ENCODE peak calls at places on chromosome 12, in nine cellular contexts. S is endothelial cell; I is activated naive CD4-positive, alpha-beta T cell treated with anti-CD3 and anti-CD28 coated beads, Interleukin-2, amount 50 U/mL, for 72 hours; J is NCI-H345; R is stimulated activated naive B cell treated with anti-CD40 and anti-IgM and Interleukin-4, amounts not matched to agents 10 μg/mL and 1 μg/mL and 100 μg/mL, for 72 hours; H is fibroblast of the conjunctiva; U is germinal center; N is stimulated activated CD4-positive, alpha-beta T cell treated with anti-CD3 and anti-CD28 coated beads, Interleukin-15, amount 100 ng/mL, for 1 hour; K is foreskin fibroblast. O is an unnamed sample.
A peak's percentile ranks its signal among the peaks of the same experiment; 100 is the strongest.

GRCh38 chr12:81896771-81897170 is 137.6 kb upstream of the PPFIA2 start:
- DNase-seq in N (no peak), R (no peak), U (no peak), J (no peak), S (peak; percentile 9), K (peak; percentile 3), H (no peak), I (peak; percentile 12), O (no peak)

GRCh38 chr12:113860059-113860820 is 105.9 kb downstream of the RBM19 start:
- DNase-seq in H (no peak), N (no peak), U (no peak), I (no peak), K (no peak), R (no peak), J (no peak), S (no peak), O (no peak)

GRCh38 chr12:64587447-64587846 is 22.8 kb upstream of the RASSF3 start:
- DNase-seq in S (no peak), I (no peak), N (no peak), J (no peak), K (no peak), R (no peak), U (no peak), H (no peak), O (no peak)

GRCh38 chr12:95949801-95950206 is 6.7 kb downstream of the AMDHD1 start:
- DNase-seq in J (no peak), R (no peak), H (no peak), K (no peak), N (no peak), U (no peak), I (no peak), S (no peak), O (no peak)

GRCh38 chr12:106861984-106862894 is 87.8 kb downstream of the RIC8B start:
- DNase-seq in U (no peak), R (no peak), H (peak; percentile 70), K (peak; percentile 84), J (no peak), N (no peak), I (no peak), S (no peak), O (peak; percentile 44)

GRCh38 chr12:118429703-118430383 is 53.5 kb downstream of the SUDS3 start:
- DNase-seq in K (no peak), R (no peak), I (no peak), J (no peak), N (no peak), S (no peak), U (no peak), H (no peak), O (no peak)

GRCh38 chr12:91577586-91578539 is 395.2 kb upstream of the DCN start:
- DNase-seq in U (peak; percentile 6), K (peak; percentile 43), N (no peak), I (no peak), S (no peak), J (peak; percentile 20), H (peak; percentile 17), R (no peak), O (no peak)

GRCh38 chr12:75986001-75986739 is 45.4 kb downstream of the PHLDA1 start:
- DNase-seq in U (no peak), N (no peak), R (no peak), H (no peak), K (no peak), I (no peak), S (no peak), J (no peak), O (no peak)

GRCh38 chr12:120584343-120585149 is 3.3 kb upstream of the POP5 start:
- DNase-seq in U (peak; percentile 55), J (peak; percentile 25), H (no peak), K (peak; percentile 58), S (peak; percentile 48), N (peak; percentile 35), I (peak; percentile 63), R (peak; percentile 41), O (no peak)

GRCh38 chr12:6465467-6466183 is 4.9 kb downstream of the VAMP1 start:
- DNase-seq in J (peak; percentile 69), S (peak; percentile 70), R (no peak), N (no peak), I (peak; percentile 53), K (peak; percentile 84), H (peak; percentile 62), U (no peak), O (peak; percentile 47)

GRCh38 chr12:130872179-130873096 is 572 bp downstream of the RAN start:
- DNase-seq in J (peak; percentile 31), S (peak; percentile 35), U (peak; percentile 71), I (peak; percentile 50), H (no peak), N (no peak), R (peak; percentile 45), K (peak; percentile 53), O (no peak)

GRCh38 chr12:99558113-99558512 is 89.4 kb upstream of the GARIN6 start:
- DNase-seq in N (no peak), R (no peak), I (no peak), J (no peak), U (no peak), H (no peak), K (no peak), S (no peak), O (no peak)

GRCh38 chr12:14691560-14691959 is 4.8 kb downstream of the GUCY2C start:
- DNase-seq in I (no peak), J (peak; percentile 33), K (no peak), N (no peak), R (peak; percentile 4), U (no peak), H (no peak), S (no peak), O (no peak)

GRCh38 chr12:130394906-130395305 is 57.2 kb downstream of the PIWIL1 start:
- DNase-seq in J (no peak), U (no peak), R (no peak), K (no peak), N (no peak), I (no peak), H (no peak), S (no peak), O (no peak)

GRCh38 chr12:58668831-58669230 is 251.5 kb downstream of the LRIG3 start:
- DNase-seq in S (no peak), H (no peak), J (no peak), N (no peak), U (no peak), R (no peak), I (no peak), K (peak; percentile 77), O (no peak)

GRCh38 chr12:68310370-68310769 is 21.8 kb downstream of the MDM1 start:
- DNase-seq in N (no peak), U (no peak), R (no peak), J (no peak), K (peak; percentile 90), H (peak; percentile 46), I (no peak), S (no peak), O (peak; percentile 38)

GRCh38 chr12:34597548-34598351 is 575.5 kb downstream of the ALG10 start:
- DNase-seq in S (no peak), R (no peak), K (no peak), N (no peak), U (no peak), I (no peak), J (no peak), H (no peak), O (no peak)

GRCh38 chr12:29889737-29890136 is 106.0 kb upstream of the TMTC1 start:
- DNase-seq in J (peak; percentile 24), N (no peak), U (no peak), H (peak; percentile 56), S (peak; percentile 57), I (peak; percentile 16), K (peak; percentile 59), R (no peak), O (peak; percentile 14)

GRCh38 chr12:570949-571794 is 92.1 kb downstream of the NINJ2 start:
- DNase-seq in S (no peak), N (no peak), I (no peak), H (peak; percentile 79), J (peak; percentile 10), U (no peak), R (no peak), K (peak; percentile 96), O (peak; percentile 79)

GRCh38 chr12:31234955-31235867 is 90.7 kb downstream of the SINHCAF start:
- DNase-seq in U (no peak), K (peak; percentile 74), R (no peak), I (no peak), S (peak; percentile 57), H (no peak), N (no peak), J (peak; percentile 62), O (no peak)

GRCh38 chr12:10779103-10779502 is 23.3 kb downstream of the TAS2R7 start:
- DNase-seq in S (no peak), H (no peak), I (no peak), R (no peak), U (no peak), J (no peak), K (no peak), N (no peak), O (no peak)